ENCODE peak calls at places on chromosomes 13 and 19, in ten cellular contexts. A, N, K, M, Y, O, U, Q, W and G are unnamed samples.

GRCh38 chr13:101785858-101786257 is 333.4 kb downstream of the ITGBL1 start:
- DNase-seq in A (no peak), N (peak), K (no peak), M (peak), Y (peak), O (no peak), U (peak), Q (no peak), W (peak), G (peak)

GRCh38 chr13:30752201-30752797 is 17.0 kb downstream of the ALOX5AP start:
- DNase-seq in A (peak), N (peak), K (no peak), M (peak), Y (no peak), O (no peak), U (no peak), Q (no peak), W (no peak), G (no peak)

GRCh38 chr19:3655402-3656072 is 28.9 kb upstream of the CACTIN start:
- DNase-seq in A (no peak), N (peak), K (no peak), M (peak), Y (no peak), O (no peak), U (peak), Q (peak), W (no peak), G (no peak)

GRCh38 chr19:33205110-33205509 is 11.0 kb downstream of the LRP3 start:
- DNase-seq in A (no peak), N (no peak), K (no peak), M (no peak), Y (no peak), O (no peak), U (no peak), Q (no peak), W (no peak), G (no peak)

GRCh38 chr13:113404366-113404722 is 40.4 kb upstream of the GRTP1 start:
- DNase-seq in A (no peak), N (no peak), K (no peak), M (no peak), Y (peak), O (no peak), U (no peak), Q (no peak), W (no peak), G (no peak)

GRCh38 chr13:106533940-106534843 is 1.3 kb downstream of the EFNB2 start:
- DNase-seq in A (no peak), N (peak), K (peak), M (peak), Y (peak), O (no peak), U (peak), Q (no peak), W (no peak), G (peak)

GRCh38 chr13:74259641-74260040 is 125.4 kb upstream of the KLF12 start:
- DNase-seq in A (no peak), N (no peak), K (no peak), M (no peak), Y (no peak), O (no peak), U (no peak), Q (no peak), W (no peak), G (no peak)

GRCh38 chr19:17889609-17890214 is 18.0 kb downstream of the SLC5A5 start:
- DNase-seq in A (no peak), N (peak), K (no peak), M (peak), Y (peak), O (no peak), U (peak), Q (no peak), W (no peak), G (peak)

GRCh38 chr13:64934569-64935362 is 2295.4 kb downstream of the PCDH9 start:
- DNase-seq in A (no peak), N (no peak), K (no peak), M (no peak), Y (no peak), O (no peak), U (no peak), Q (no peak), W (no peak), G (no peak)

GRCh38 chr13:72504026-72504925 is 223.2 kb downstream of the MZT1 start:
- DNase-seq in A (no peak), N (no peak), K (no peak), M (no peak), Y (no peak), O (no peak), U (no peak), Q (peak), W (no peak), G (no peak)

GRCh38 chr19:38183227-38183914 is 40.7 kb downstream of the DPF1 start:
- DNase-seq in A (no peak), N (peak), K (no peak), M (no peak), Y (peak), O (no peak), U (peak), Q (no peak), W (no peak), G (no peak)

GRCh38 chr19:3949294-3949693 is 16.4 kb downstream of the NMRK2 start:
- DNase-seq in A (no peak), N (no peak), K (no peak), M (no peak), Y (peak), O (no peak), U (no peak), Q (no peak), W (no peak), G (no peak)

GRCh38 chr19:54574051-54574450 is 461 bp downstream of the LILRA2 start:
- DNase-seq in A (no peak), N (no peak), K (no peak), M (no peak), Y (no peak), O (no peak), U (no peak), Q (no peak), W (no peak), G (no peak)

GRCh38 chr19:46704379-46705076 is 12.4 kb downstream of the PRKD2 start:
- DNase-seq in A (peak), N (peak), K (peak), M (peak), Y (peak), O (peak), U (peak), Q (no peak), W (peak), G (peak)

GRCh38 chr13:25300861-25301346 is 521 bp upstream of the NUP58 start:
- DNase-seq in A (no peak), N (peak), K (no peak), M (no peak), Y (peak), O (no peak), U (peak), Q (no peak), W (no peak), G (peak)

GRCh38 chr13:41694902-41695301 is 237.6 kb downstream of the RGCC start:
- DNase-seq in A (peak), N (peak), K (no peak), M (peak), Y (no peak), O (peak), U (peak), Q (peak), W (peak), G (peak)

GRCh38 chr13:100438059-100438788 is 150.4 kb downstream of the GGACT start:
- DNase-seq in A (no peak), N (no peak), K (no peak), M (no peak), Y (no peak), O (no peak), U (no peak), Q (no peak), W (no peak), G (no peak)

GRCh38 chr13:37109080-37109678 is 3.7 kb upstream of the CSNK1A1L start:
- DNase-seq in A (no peak), N (peak), K (no peak), M (peak), Y (no peak), O (peak), U (peak), Q (no peak), W (peak), G (peak)

GRCh38 chr13:51519839-51520238 is 64.4 kb upstream of the WDFY2 start:
- DNase-seq in A (no peak), N (peak), K (no peak), M (peak), Y (no peak), O (no peak), U (peak), Q (no peak), W (peak), G (no peak)

GRCh38 chr13:99908129-99908805 is 63.3 kb downstream of the ZIC5 start:
- DNase-seq in A (peak), N (no peak), K (no peak), M (no peak), Y (no peak), O (no peak), U (no peak), Q (no peak), W (peak), G (no peak)

GRCh38 chr19:8449830-8450229 is 5.1 kb downstream of the HNRNPM start:
- DNase-seq in A (no peak), N (no peak), K (no peak), M (peak), Y (peak), O (no peak), U (no peak), Q (no peak), W (no peak), G (no peak)

GRCh38 chr19:39677931-39678889 is 22.5 kb downstream of the LGALS16 start:
- DNase-seq in A (peak), N (peak), K (no peak), M (peak), Y (no peak), O (no peak), U (no peak), Q (no peak), W (peak), G (peak)

GRCh38 chr13:48545608-48546007 is 12.7 kb upstream of the RCBTB2 start:
- DNase-seq in A (no peak), N (no peak), K (no peak), M (no peak), Y (no peak), O (no peak), U (no peak), Q (no peak), W (no peak), G (no peak)

GRCh38 chr13:74647211-74647610 is 513.0 kb upstream of the KLF12 start:
- DNase-seq in A (no peak), N (no peak), K (no peak), M (no peak), Y (no peak), O (no peak), U (no peak), Q (no peak), W (no peak), G (no peak)

GRCh38 chr13:84985860-84986259 is 813.4 kb downstream of the SLITRK6 start:
- DNase-seq in A (no peak), N (no peak), K (no peak), M (peak), Y (no peak), O (no peak), U (no peak), Q (no peak), W (peak), G (no peak)
- TF ChIP-seq CTCF in A (no peak), N (no peak), K (no peak), M (peak), Y (no peak), O (no peak), U (no peak), Q (no peak), W (no peak), G (no peak)

GRCh38 chr19:52570005-52570861 is at the start of gene ZNF701:
- DNase-seq in A (peak), N (peak), K (peak), M (peak), Y (peak), O (peak), U (peak), Q (peak), W (peak), G (no peak)
- TF ChIP-seq CTCF in A (peak), N (no peak), K (peak), M (peak), Y (peak), O (no peak), U (no peak), Q (peak), W (no peak), G (no peak)

GRCh38 chr19:296476-297225 is 5.4 kb upstream of the PLPP2 start:
- DNase-seq in A (no peak), N (no peak), K (no peak), M (no peak), Y (peak), O (peak), U (no peak), Q (no peak), W (no peak), G (no peak)

GRCh38 chr19:294341-294818 is 3.2 kb upstream of the PLPP2 start:
- DNase-seq in A (no peak), N (peak), K (no peak), M (no peak), Y (peak), O (no peak), U (peak), Q (no peak), W (no peak), G (no peak)

GRCh38 chr19:293436-294110 is 2.4 kb upstream of the PLPP2 start:
- DNase-seq in A (no peak), N (no peak), K (no peak), M (no peak), Y (peak), O (no peak), U (no peak), Q (no peak), W (no peak), G (no peak)

GRCh38 chr19:295687-296370 is 4.6 kb upstream of the PLPP2 start:
- DNase-seq in A (no peak), N (no peak), K (no peak), M (no peak), Y (peak), O (no peak), U (no peak), Q (no peak), W (no peak), G (no peak)

DNA sequence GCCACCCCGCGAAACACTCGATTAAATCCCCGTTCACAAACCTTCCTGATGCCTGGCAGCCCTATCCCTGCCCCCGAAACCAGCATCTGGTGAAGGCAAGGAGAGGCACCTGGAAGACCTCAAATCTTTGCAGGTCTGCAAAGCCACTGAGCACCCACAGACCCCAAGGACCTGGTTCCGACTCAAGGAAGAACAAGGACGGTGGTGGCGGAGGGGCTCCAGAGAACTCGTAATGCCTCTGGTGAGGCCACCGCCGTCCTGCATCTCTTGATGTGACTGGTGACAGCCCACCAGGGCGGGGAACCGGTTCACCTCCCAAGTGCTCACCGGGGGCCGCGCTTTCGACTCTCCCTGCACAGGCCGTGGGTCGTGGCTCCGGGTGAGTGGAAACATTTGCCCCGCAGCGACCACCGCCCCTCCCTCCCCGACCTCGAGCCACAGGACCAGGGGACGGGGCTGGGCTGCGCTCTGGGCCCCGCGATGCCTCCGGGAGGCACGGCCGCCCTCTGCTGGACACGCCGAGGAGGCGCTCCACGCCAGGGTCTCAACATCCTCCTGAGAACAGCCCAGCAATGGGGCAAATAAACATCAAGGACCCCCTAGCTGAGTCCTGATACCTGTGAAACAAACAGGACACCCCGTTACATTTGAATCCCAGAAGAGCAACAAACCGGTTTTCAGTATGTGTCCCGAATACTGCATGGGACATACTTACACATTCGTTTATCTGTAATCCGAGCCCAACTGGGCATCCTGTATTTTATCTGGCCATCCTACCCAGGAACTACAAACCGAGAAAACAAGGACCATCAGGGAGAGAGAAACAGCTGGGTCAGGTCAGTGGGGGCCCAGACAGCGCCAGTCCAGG is 3.9 kb upstream of the PLPP2 start:
- DNase-seq in A (no peak), N (peak), K (peak), M (no peak), Y (peak), O (no peak), U (peak), Q (no peak), W (peak), G (peak)
- TF ChIP-seq CTCF in A (peak), N (peak), K (peak), M (peak), Y (peak), O (no peak), U (peak), Q (peak), W (peak), G (peak)

DNA sequence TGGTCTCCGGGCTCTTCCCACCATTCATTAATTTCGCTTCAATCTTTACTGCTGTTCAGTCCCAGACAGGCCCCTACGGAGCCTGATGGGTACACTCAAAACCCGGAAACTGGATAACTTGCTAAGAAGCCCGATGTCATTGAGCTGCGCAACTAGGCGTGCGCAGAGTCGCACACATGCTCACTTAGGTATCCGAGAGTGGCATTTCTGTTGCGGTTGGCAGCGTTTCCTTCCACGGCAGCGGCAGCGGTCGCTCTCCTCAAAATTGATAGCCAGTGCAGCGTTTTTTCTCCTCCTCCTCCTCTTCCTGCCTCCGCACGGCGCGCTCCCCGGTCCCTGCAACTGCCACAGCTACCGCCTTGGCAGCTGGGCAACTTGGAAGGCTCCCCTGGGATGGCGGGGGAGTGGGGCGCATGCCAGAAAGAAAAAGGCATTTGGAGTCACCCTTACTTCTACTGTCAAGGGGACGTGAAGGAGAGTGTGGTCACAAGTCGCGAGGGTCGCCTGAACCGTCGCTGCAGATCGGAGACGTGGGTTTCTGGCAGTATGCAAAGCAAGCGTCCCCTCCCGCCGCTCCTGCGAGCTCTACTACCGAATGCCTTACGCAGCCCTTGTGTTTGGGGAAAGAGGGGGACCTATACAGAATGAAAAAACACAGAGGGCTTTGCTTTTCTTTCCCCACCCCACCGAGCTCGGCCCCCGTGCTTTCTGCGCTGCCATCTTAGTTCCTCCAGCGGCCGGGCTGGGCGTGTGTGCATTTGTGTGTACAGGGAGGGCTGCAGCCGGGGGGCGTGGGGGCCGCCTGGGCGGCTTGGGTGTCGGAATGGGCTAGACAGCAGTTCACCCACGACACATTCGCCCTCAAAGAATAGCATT is 2.5 kb upstream of the MYCBP2 start:
- DNase-seq in A (peak), N (peak), K (peak), M (peak), Y (peak), O (peak), U (peak), Q (peak), W (peak), G (peak)
- TF ChIP-seq CTCF in A (no peak), N (no peak), K (no peak), M (no peak), Y (no peak), O (no peak), U (no peak), Q (no peak), W (no peak), G (no peak)